ENCODE peak calls at places on chromosomes 7 and 10, in four cellular contexts. S is H1, F is H9, X is mesenchymal stem cell. R is an unnamed sample.

GRCh38 chr7:74097937-74098614 is 14.5 kb downstream of the LIMK1 start:
- DNase-seq in X (peak; percentile 97), F (no peak), S (no peak), R (no peak)

GRCh38 chr7:1922870-1923236 is 252.8 kb downstream of the ELFN1 start:
- DNase-seq in S (no peak), F (no peak), X (no peak), R (no peak)

GRCh38 chr10:29908977-29909376 is 150.4 kb downstream of the JCAD start:
- DNase-seq in X (no peak), S (no peak), F (no peak), R (no peak)

GRCh38 chr7:132406039-132406438 is 170.2 kb downstream of the PLXNA4 start:
- DNase-seq in S (no peak), X (no peak), F (no peak), R (no peak)

GRCh38 chr10:96377816-96378294 is 19.1 kb upstream of the OPALIN start:
- DNase-seq in S (no peak), X (no peak), F (no peak), R (no peak)

GRCh38 chr10:89207181-89207800 is at the start of gene CH25H:
- DNase-seq in X (peak; percentile 83), S (no peak), F (peak; percentile 77), R (peak; percentile 63)

GRCh38 chr7:132228240-132228639 is 348.0 kb downstream of the PLXNA4 start:
- DNase-seq in X (no peak), S (no peak), F (no peak), R (no peak)

GRCh38 chr10:7950981-7951847 is 103.3 kb upstream of the GATA3 start:
- DNase-seq in F (no peak), X (peak; percentile 44), S (no peak), R (no peak)

GRCh38 chr7:280461-280860 is 9.5 kb upstream of the FOXL3 start:
- DNase-seq in F (no peak), S (no peak), X (no peak), R (no peak)

GRCh38 chr10:78405231-78405630 is 371.6 kb downstream of the RPS24 start:
- DNase-seq in F (no peak), X (no peak), S (no peak), R (no peak)

GRCh38 chr10:580796-581195 is 108.7 kb downstream of the DIP2C start:
- DNase-seq in X (peak; percentile 82), F (no peak), S (no peak), R (no peak)

GRCh38 chr7:122675621-122676020 is 23.3 kb downstream of the RNF133 start:
- DNase-seq in X (no peak), F (no peak), S (no peak), R (no peak)

GRCh38 chr10:34522542-34522941 is 292.6 kb downstream of the PARD3 start:
- DNase-seq in F (no peak), S (no peak), X (peak; percentile 30), R (no peak)

GRCh38 chr7:5421626-5422323 is 1.9 kb downstream of the TNRC18 start:
- DNase-seq in S (no peak), X (peak; percentile 87), F (no peak), R (no peak)

GRCh38 chr10:49767752-49768151 is 5.6 kb upstream of the OGDHL start:
- DNase-seq in F (peak; percentile 67), X (no peak), S (no peak), R (no peak)

GRCh38 chr7:4791738-4792536 is 16.5 kb downstream of the AP5Z1 start:
- DNase-seq in X (peak; percentile 42), F (peak; percentile 91), S (peak; percentile 83), R (peak; percentile 89)

GRCh38 chr10:123287594-123288247 is 133.5 kb downstream of the BUB3 start:
- DNase-seq in X (no peak), F (no peak), S (no peak), R (no peak)

GRCh38 chr7:915291-916218 is 38.9 kb downstream of the ADAP1 start:
- DNase-seq in F (no peak), S (no peak), X (no peak), R (no peak)

GRCh38 chr7:17302575-17303142 is 4.2 kb downstream of the AHR start:
- DNase-seq in S (no peak), X (peak; percentile 46), F (no peak), R (no peak)

GRCh38 chr10:133211959-133212852 is 17.8 kb upstream of the UTF1 start:
- DNase-seq in X (no peak), F (no peak), S (no peak), R (no peak)

GRCh38 chr10:124059552-124059951 is 33.8 kb downstream of the CHST15 start:
- DNase-seq in X (no peak), S (no peak), F (no peak), R (no peak)

GRCh38 chr7:98295467-98296220 is 14.2 kb downstream of the BRI3 start:
- DNase-seq in X (no peak), S (no peak), F (no peak), R (no peak)

GRCh38 chr7:7554021-7554432 is 12.7 kb upstream of the MIOS start:
- DNase-seq in S (no peak), X (no peak), F (no peak), R (no peak)

GRCh38 chr7:151251926-151252835 is 3.7 kb upstream of the SMARCD3 start:
- DNase-seq in S (no peak), X (peak; percentile 77), F (peak; percentile 64), R (peak; percentile 61)

DNA sequence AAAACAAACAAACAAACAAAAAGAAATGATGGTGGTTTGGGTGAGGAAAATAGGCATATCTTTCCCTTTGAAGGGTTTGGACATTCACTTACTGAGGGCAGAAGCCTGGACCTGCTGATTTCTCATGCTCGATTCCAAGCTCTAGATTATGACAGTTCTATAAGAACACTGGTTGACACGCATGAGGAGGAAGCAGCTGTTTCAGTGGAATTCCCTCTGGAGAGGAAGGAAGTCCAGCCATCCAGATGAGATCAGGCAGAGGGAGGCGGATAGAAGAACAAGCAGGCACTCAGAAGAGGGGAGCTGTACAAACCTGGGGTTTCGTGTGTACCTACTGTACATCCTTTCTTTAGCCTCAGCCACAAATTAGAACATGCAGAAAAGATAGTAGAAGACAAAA is 691.9 kb downstream of the INHBA start:
- DNase-seq in S (no peak), F (no peak), X (peak; percentile 63), R (no peak)
- H2BK12ac ChIP-seq in S (no peak overlapping the region), F (no peak overlapping the region), X (no peak overlapping the region), R (no peak overlapping the region)

GRCh38 chr7:158289761-158290523 is 297.7 kb downstream of the PTPRN2 start:
- DNase-seq in S (no peak), F (peak; percentile 15), X (no peak), R (no peak)
- H3K4me2 ChIP-seq in S (no peak overlapping the region), F (no peak overlapping the region), X (no peak overlapping the region), R (no peak overlapping the region)

GRCh38 chr10:43862756-43863155 is 214.1 kb upstream of the ZNF32 start:
- DNase-seq in X (no peak), S (no peak), F (no peak), R (no peak)
- H3K18ac ChIP-seq in X (peak overlapping the region; percentile 97), S (no peak overlapping the region), F (no peak overlapping the region), R (no peak overlapping the region)

DNA sequence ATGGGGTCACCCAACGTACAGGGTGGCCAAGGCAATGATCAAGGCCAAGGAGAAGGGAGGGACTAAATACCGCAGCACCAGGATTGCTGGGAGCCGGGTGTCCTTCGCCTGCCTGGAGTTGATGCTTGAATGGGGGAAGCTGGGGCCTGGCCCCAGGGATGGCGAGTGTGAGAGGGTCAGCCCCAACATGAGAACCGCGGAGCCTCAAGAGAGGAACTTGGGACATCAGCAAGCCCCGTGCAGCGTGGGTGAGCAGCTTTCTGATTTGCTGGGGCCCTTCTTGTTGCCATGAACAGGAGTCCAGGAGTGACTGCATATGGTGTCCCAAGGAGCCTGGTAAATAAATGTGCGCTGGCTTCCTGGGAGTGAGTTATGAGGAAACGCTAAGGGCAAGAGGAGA is 72.8 kb upstream of the PITRM1 start:
- DNase-seq in X (no peak), S (no peak), F (no peak), R (no peak)
- H2BK12ac ChIP-seq in X (peak overlapping the region; percentile 43), S (no peak overlapping the region), F (no peak overlapping the region), R (no peak overlapping the region)

GRCh38 chr10:10492420-10492819 is 525.3 kb upstream of the CELF2 start:
- DNase-seq in S (no peak), F (no peak), X (no peak), R (no peak)

GRCh38 chr10:10490187-10490980 is 527.3 kb upstream of the CELF2 start:
- DNase-seq in S (no peak), X (peak; percentile 19), F (no peak), R (no peak)

GRCh38 chr10:10489086-10489485 is 528.6 kb upstream of the CELF2 start:
- DNase-seq in X (no peak), F (no peak), S (no peak), R (no peak)

GRCh38 chr10:10489765-10490164 is 527.9 kb upstream of the CELF2 start:
- DNase-seq in X (no peak), F (no peak), S (no peak), R (no peak)
- H3K4me2 ChIP-seq in X (no peak overlapping the region), F (no peak overlapping the region), S (no peak overlapping the region), R (no peak overlapping the region)

GRCh38 chr10:73810735-73811465 is 498 bp downstream of the NDST2 start:
- DNase-seq in X (peak; percentile 33), S (no peak), F (peak; percentile 59), R (no peak)
- H3K18ac ChIP-seq in X (peak overlapping the region; percentile 69), S (no peak overlapping the region), F (no peak overlapping the region), R (peak overlapping the region; percentile 92)

DNA sequence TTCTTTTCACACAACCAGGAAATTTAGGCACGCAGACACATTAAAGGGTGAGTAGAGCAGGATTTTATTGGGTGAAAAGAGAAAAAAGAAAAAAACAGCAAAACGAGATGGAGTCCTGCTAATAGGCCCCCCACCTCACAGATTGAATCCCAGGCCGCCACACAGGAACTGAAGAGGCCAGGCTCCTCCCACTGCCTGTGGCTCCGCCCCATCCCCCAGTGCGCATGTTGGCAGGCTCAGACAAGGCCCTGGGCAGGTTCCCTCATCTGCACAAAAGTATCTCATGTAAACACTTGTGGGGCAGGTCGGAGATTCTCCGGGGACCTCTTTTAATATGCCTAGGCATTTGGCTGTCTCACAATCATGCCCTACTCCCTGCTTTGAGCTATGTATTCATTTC is 76.1 kb upstream of the KIF5B start:
- DNase-seq in X (no peak), F (peak; percentile 60), S (no peak), R (no peak)
- H2BK12ac ChIP-seq in X (no peak overlapping the region), F (no peak overlapping the region), S (no peak overlapping the region), R (no peak overlapping the region)

GRCh38 chr7:26958834-26959233 is 94.4 kb upstream of the SKAP2 start:
- DNase-seq in F (no peak), S (no peak), X (peak; percentile 34), R (no peak)

GRCh38 chr7:26964409-26964808 is 100.0 kb upstream of the SKAP2 start:
- DNase-seq in F (no peak), X (no peak), S (no peak), R (no peak)

GRCh38 chr7:26954929-26955328 is 90.5 kb upstream of the SKAP2 start:
- DNase-seq in F (no peak), S (no peak), X (no peak), R (no peak)

GRCh38 chr7:26955516-26955915 is 91.1 kb upstream of the SKAP2 start:
- DNase-seq in X (no peak), F (no peak), S (no peak), R (no peak)

GRCh38 chr7:26959290-26959689 is 94.9 kb upstream of the SKAP2 start:
- DNase-seq in F (no peak), X (no peak), S (no peak), R (no peak)
- H3K4me2 ChIP-seq in F (no peak overlapping the region), X (no peak overlapping the region), S (no peak overlapping the region), R (no peak overlapping the region)

R was measured in neuronal stem cell.